ENCODE peak calls at places on chromosomes 12 and 14, in six cellular contexts. S is NCI-H510A; L is neural progenitor cell; N is activated gamma-delta T cell treated with Interleukin-2 at 50 U/mL for 16 hours; I is NCI-H2081; Q is CD4-positive, alpha-beta T cell. W is an unnamed sample.
A peak's percentile ranks its signal among the peaks of the same experiment; 100 is the strongest.

GRCh38 chr14:39581474-39581873 is 149.2 kb upstream of the FBXO33 start:
- DNase-seq in S (no peak), Q (no peak), I (no peak), L (no peak), N (no peak), W (peak; percentile 9)

GRCh38 chr14:51676549-51676948 is 24.8 kb downstream of the FRMD6 start:
- DNase-seq in S (no peak), Q (no peak), I (no peak), N (no peak), L (no peak), W (no peak)

GRCh38 chr12:11877869-11878780 is 192.6 kb upstream of the BCL2L14 start:
- DNase-seq in S (peak; percentile 76), L (peak; percentile 23), N (no peak), I (peak; percentile 75), Q (no peak), W (no peak)

GRCh38 chr12:6266431-6267006 is 44.0 kb upstream of the PLEKHG6 start:
- DNase-seq in Q (no peak), S (peak; percentile 91), L (no peak), N (no peak), I (no peak), W (no peak)

GRCh38 chr12:57133013-57133569 is 4.8 kb downstream of the LRP1 start:
- DNase-seq in S (no peak), Q (no peak), L (peak; percentile 28), I (no peak), N (no peak), W (no peak)

GRCh38 chr14:36208690-36209278 is 32.3 kb upstream of the PTCSC3 start:
- DNase-seq in I (peak; percentile 66), Q (no peak), S (peak; percentile 88), N (no peak), L (no peak), W (no peak)

GRCh38 chr12:1918875-1919236 is 404 bp upstream of the CACNA2D4 start:
- DNase-seq in N (no peak), L (no peak), Q (no peak), S (no peak), I (no peak), W (no peak)

GRCh38 chr12:111775205-111776193 is 8.8 kb downstream of the ALDH2 start:
- DNase-seq in S (peak; percentile 42), Q (no peak), N (no peak), I (no peak), L (no peak), W (peak; percentile 66)

GRCh38 chr14:58131386-58131785 is 20.6 kb downstream of the ARMH4 start:
- DNase-seq in Q (no peak), N (no peak), L (no peak), S (no peak), I (no peak), W (no peak)

GRCh38 chr14:91067186-91067585 is 6.7 kb upstream of the RPS6KA5 start:
- DNase-seq in S (no peak), N (no peak), L (no peak), I (no peak), Q (peak; percentile 16), W (no peak)

GRCh38 chr14:78153069-78153351 is 17.2 kb upstream of the NRXN3 start:
- DNase-seq in N (no peak), I (peak; percentile 57), S (no peak), Q (no peak), L (no peak), W (no peak)

GRCh38 chr12:55906056-55906455 is 21.6 kb downstream of the PYM1 start:
- DNase-seq in N (no peak), L (no peak), S (no peak), Q (no peak), I (no peak), W (no peak)

GRCh38 chr12:65364021-65364420 is 85.5 kb downstream of the MSRB3 start:
- DNase-seq in I (no peak), N (no peak), L (no peak), S (no peak), Q (no peak), W (no peak)

GRCh38 chr12:117440384-117440783 is 79.0 kb upstream of the NOS1 start:
- DNase-seq in S (no peak), L (no peak), N (no peak), Q (no peak), I (no peak), W (no peak)

GRCh38 chr14:105474478-105475268 is at the start of gene CRIP2:
- DNase-seq in Q (no peak), N (no peak), L (peak; percentile 81), I (peak; percentile 71), S (no peak), W (peak; percentile 21)

GRCh38 chr12:106747973-106748436 is 26.5 kb upstream of the RIC8B start:
- DNase-seq in Q (peak; percentile 21), L (no peak), N (peak; percentile 27), I (no peak), S (no peak), W (no peak)

GRCh38 chr12:93243689-93244513 is 133.8 kb upstream of the NUDT4 start:
- DNase-seq in N (no peak), I (no peak), L (no peak), S (no peak), Q (peak; percentile 11), W (no peak)

GRCh38 chr12:93704122-93704521 is 26.9 kb downstream of the CRADD start:
- DNase-seq in L (no peak), Q (no peak), I (no peak), N (no peak), S (no peak), W (no peak)

GRCh38 chr14:102516531-102517411 is 7.2 kb upstream of the ANKRD9 start:
- DNase-seq in N (peak; percentile 56), L (peak; percentile 83), S (no peak), I (no peak), Q (peak; percentile 51), W (peak; percentile 49)

GRCh38 chr14:54632452-54632851 is 65.5 kb downstream of the SAMD4A start:
- DNase-seq in I (no peak), N (no peak), S (no peak), L (no peak), Q (no peak), W (no peak)

GRCh38 chr14:30267141-30267540 is 291.8 kb upstream of the G2E3 start:
- DNase-seq in S (no peak), I (no peak), L (no peak), Q (no peak), N (no peak), W (no peak)